ENCODE peak calls at places on chromosomes 3 and 15, in six cellular contexts. One of them, this sample, is unnamed.

GRCh38 chr15:38459480-38459879 is 5.6 kb downstream of the FAM98B start:
- DNase-seq in foreskin fibroblast: no peak
- DNase-seq in astrocyte of the cerebellum: no peak
- DNase-seq in fibroblast of villous mesenchyme: no peak
- DNase-seq in lower lobe of right lung: no peak
- DNase-seq in left ventricle myocardium inferior: no peak
- DNase-seq in this sample: no peak

GRCh38 chr15:63073497-63074172 is 31.1 kb downstream of the TPM1 start:
- DNase-seq in foreskin fibroblast: no peak
- DNase-seq in astrocyte of the cerebellum: no peak
- DNase-seq in fibroblast of villous mesenchyme: peak
- DNase-seq in lower lobe of right lung: no peak
- DNase-seq in left ventricle myocardium inferior: no peak
- DNase-seq in this sample: no peak

GRCh38 chr15:100596792-100597191 is 5.2 kb downstream of the LINS1 start:
- DNase-seq in foreskin fibroblast: no peak
- DNase-seq in astrocyte of the cerebellum: no peak
- DNase-seq in fibroblast of villous mesenchyme: peak
- DNase-seq in lower lobe of right lung: peak
- DNase-seq in left ventricle myocardium inferior: no peak
- DNase-seq in this sample: peak

GRCh38 chr15:84878504-84878903 is 6.0 kb upstream of the SLC28A1 start:
- DNase-seq in foreskin fibroblast: peak
- DNase-seq in astrocyte of the cerebellum: no peak
- DNase-seq in fibroblast of villous mesenchyme: peak
- DNase-seq in lower lobe of right lung: peak
- DNase-seq in left ventricle myocardium inferior: peak
- DNase-seq in this sample: peak

GRCh38 chr15:57892181-57892580 is 173.3 kb downstream of the ALDH1A2 start:
- DNase-seq in foreskin fibroblast: peak
- DNase-seq in astrocyte of the cerebellum: no peak
- DNase-seq in fibroblast of villous mesenchyme: peak
- DNase-seq in lower lobe of right lung: no peak
- DNase-seq in left ventricle myocardium inferior: no peak
- DNase-seq in this sample: peak

GRCh38 chr15:47812436-47813109 is 95.3 kb downstream of the SEMA6D start:
- DNase-seq in foreskin fibroblast: peak
- DNase-seq in astrocyte of the cerebellum: peak
- DNase-seq in fibroblast of villous mesenchyme: peak
- DNase-seq in lower lobe of right lung: no peak
- DNase-seq in left ventricle myocardium inferior: no peak
- DNase-seq in this sample: peak

GRCh38 chr3:63086190-63086589 is 191.9 kb upstream of the SYNPR start:
- DNase-seq in foreskin fibroblast: no peak
- DNase-seq in astrocyte of the cerebellum: no peak
- DNase-seq in fibroblast of villous mesenchyme: no peak
- DNase-seq in lower lobe of right lung: no peak
- DNase-seq in left ventricle myocardium inferior: no peak
- DNase-seq in this sample: no peak

GRCh38 chr15:48625126-48625525 is 20.4 kb downstream of the FBN1 start:
- DNase-seq in foreskin fibroblast: no peak
- DNase-seq in astrocyte of the cerebellum: peak
- DNase-seq in fibroblast of villous mesenchyme: no peak
- DNase-seq in lower lobe of right lung: no peak
- DNase-seq in left ventricle myocardium inferior: no peak
- DNase-seq in this sample: no peak

GRCh38 chr3:71659758-71660666 is 65.2 kb downstream of the EIF4E3 start:
- DNase-seq in foreskin fibroblast: peak
- DNase-seq in astrocyte of the cerebellum: no peak
- DNase-seq in fibroblast of villous mesenchyme: peak
- DNase-seq in lower lobe of right lung: no peak
- DNase-seq in left ventricle myocardium inferior: no peak
- DNase-seq in this sample: no peak

GRCh38 chr15:101167366-101167790 is 84.5 kb downstream of the CHSY1 start:
- DNase-seq in foreskin fibroblast: no peak
- DNase-seq in astrocyte of the cerebellum: no peak
- DNase-seq in fibroblast of villous mesenchyme: peak
- DNase-seq in lower lobe of right lung: no peak
- DNase-seq in left ventricle myocardium inferior: no peak
- DNase-seq in this sample: no peak

GRCh38 chr3:55330355-55330754 is 156.8 kb downstream of the WNT5A start:
- DNase-seq in foreskin fibroblast: peak
- DNase-seq in astrocyte of the cerebellum: peak
- DNase-seq in fibroblast of villous mesenchyme: peak
- DNase-seq in lower lobe of right lung: no peak
- DNase-seq in left ventricle myocardium inferior: no peak
- DNase-seq in this sample: peak

GRCh38 chr3:160220038-160220437 is 5.2 kb upstream of the C3orf80 start:
- DNase-seq in foreskin fibroblast: no peak
- DNase-seq in astrocyte of the cerebellum: no peak
- DNase-seq in fibroblast of villous mesenchyme: no peak
- DNase-seq in lower lobe of right lung: no peak
- DNase-seq in left ventricle myocardium inferior: no peak
- DNase-seq in this sample: no peak

GRCh38 chr3:47715928-47716327 is 65.8 kb downstream of the SMARCC1 start:
- DNase-seq in foreskin fibroblast: peak
- DNase-seq in astrocyte of the cerebellum: peak
- DNase-seq in fibroblast of villous mesenchyme: peak
- DNase-seq in lower lobe of right lung: no peak
- DNase-seq in left ventricle myocardium inferior: no peak
- DNase-seq in this sample: peak

GRCh38 chr3:47239929-47240328 is 42.7 kb downstream of the KIF9 start:
- DNase-seq in foreskin fibroblast: no peak
- DNase-seq in astrocyte of the cerebellum: no peak
- DNase-seq in fibroblast of villous mesenchyme: no peak
- DNase-seq in lower lobe of right lung: peak
- DNase-seq in left ventricle myocardium inferior: no peak
- DNase-seq in this sample: no peak

GRCh38 chr3:61299343-61299742 is 48.1 kb upstream of the FHIT start:
- DNase-seq in foreskin fibroblast: no peak
- DNase-seq in astrocyte of the cerebellum: no peak
- DNase-seq in fibroblast of villous mesenchyme: no peak
- DNase-seq in lower lobe of right lung: no peak
- DNase-seq in left ventricle myocardium inferior: no peak
- DNase-seq in this sample: no peak

GRCh38 chr3:62919784-62920183 is 44.6 kb upstream of the CADPS start:
- DNase-seq in foreskin fibroblast: no peak
- DNase-seq in astrocyte of the cerebellum: no peak
- DNase-seq in fibroblast of villous mesenchyme: no peak
- DNase-seq in lower lobe of right lung: no peak
- DNase-seq in left ventricle myocardium inferior: no peak
- DNase-seq in this sample: no peak

GRCh38 chr3:45545476-45545875 is 49.1 kb upstream of the LIMD1 start:
- DNase-seq in foreskin fibroblast: no peak
- DNase-seq in astrocyte of the cerebellum: no peak
- DNase-seq in fibroblast of villous mesenchyme: no peak
- DNase-seq in lower lobe of right lung: no peak
- DNase-seq in left ventricle myocardium inferior: no peak
- DNase-seq in this sample: peak

GRCh38 chr15:73997986-73998385 is 3.5 kb downstream of the PML start:
- DNase-seq in foreskin fibroblast: no peak
- DNase-seq in astrocyte of the cerebellum: no peak
- DNase-seq in fibroblast of villous mesenchyme: no peak
- DNase-seq in lower lobe of right lung: no peak
- DNase-seq in left ventricle myocardium inferior: no peak
- DNase-seq in this sample: no peak
- H3K4me3 ChIP-seq in foreskin fibroblast: peak
- H3K4me3 ChIP-seq in astrocyte of the cerebellum: no peak
- H3K4me3 ChIP-seq in fibroblast of villous mesenchyme: peak
- H3K4me3 ChIP-seq in lower lobe of right lung: peak
- H3K4me3 ChIP-seq in left ventricle myocardium inferior: peak
- H3K4me3 ChIP-seq in this sample: peak

DNA sequence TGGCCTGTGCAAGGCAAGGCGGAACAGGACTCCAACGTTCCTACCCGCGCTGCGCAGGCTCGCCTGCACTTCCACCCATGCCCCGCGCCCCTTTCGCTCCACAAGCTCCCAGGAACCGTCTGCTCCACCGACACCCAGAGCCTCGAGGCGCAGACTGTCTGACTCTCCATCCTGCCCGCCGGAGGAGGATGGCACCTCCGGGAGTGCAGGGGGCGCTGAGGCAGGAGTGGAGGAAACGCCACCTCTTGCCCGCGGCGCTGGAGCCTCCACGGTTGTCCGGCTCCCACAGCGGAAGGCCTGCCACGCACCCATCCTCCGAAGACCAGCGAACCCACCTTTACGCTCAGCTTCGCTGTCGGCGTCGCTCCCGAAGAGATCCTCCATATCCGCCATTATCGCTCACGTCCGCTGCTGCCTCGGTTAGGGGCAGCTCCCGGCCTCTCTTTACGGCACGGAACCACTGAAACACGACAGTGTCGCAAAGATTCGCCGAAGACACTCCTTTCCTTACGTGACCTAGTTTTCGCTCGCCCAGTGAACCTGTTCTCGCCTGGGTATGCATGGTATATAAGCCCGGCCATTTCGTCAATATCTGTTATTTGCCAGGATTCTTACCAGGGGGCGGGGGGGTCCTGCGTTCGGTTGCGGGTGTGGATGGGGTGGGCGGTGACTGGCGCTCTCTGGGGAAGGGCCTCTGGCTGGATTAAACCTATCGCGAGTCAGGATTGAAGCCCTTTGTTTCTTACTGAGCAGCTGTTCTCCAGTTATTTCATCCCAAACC is at the start of gene LEO1:
- DNase-seq in foreskin fibroblast: peak
- DNase-seq in astrocyte of the cerebellum: peak
- DNase-seq in fibroblast of villous mesenchyme: peak
- DNase-seq in lower lobe of right lung: peak
- DNase-seq in left ventricle myocardium inferior: peak
- DNase-seq in this sample: peak
- TF ChIP-seq CTCF in foreskin fibroblast: peak
- TF ChIP-seq CTCF in astrocyte of the cerebellum: peak
- TF ChIP-seq CTCF in fibroblast of villous mesenchyme: peak
- TF ChIP-seq CTCF in lower lobe of right lung: peak
- TF ChIP-seq CTCF in left ventricle myocardium inferior: peak
- TF ChIP-seq CTCF in this sample: peak

GRCh38 chr3:152245498-152246175 is 23.1 kb upstream of the MBNL1 start:
- DNase-seq in foreskin fibroblast: no peak
- DNase-seq in astrocyte of the cerebellum: no peak
- DNase-seq in fibroblast of villous mesenchyme: no peak
- DNase-seq in lower lobe of right lung: no peak
- DNase-seq in left ventricle myocardium inferior: no peak
- DNase-seq in this sample: no peak
- H3K4me3 ChIP-seq in foreskin fibroblast: no peak
- H3K4me3 ChIP-seq in astrocyte of the cerebellum: no peak
- H3K4me3 ChIP-seq in fibroblast of villous mesenchyme: no peak
- H3K4me3 ChIP-seq in lower lobe of right lung: peak
- H3K4me3 ChIP-seq in left ventricle myocardium inferior: no peak
- H3K4me3 ChIP-seq in this sample: no peak

DNA sequence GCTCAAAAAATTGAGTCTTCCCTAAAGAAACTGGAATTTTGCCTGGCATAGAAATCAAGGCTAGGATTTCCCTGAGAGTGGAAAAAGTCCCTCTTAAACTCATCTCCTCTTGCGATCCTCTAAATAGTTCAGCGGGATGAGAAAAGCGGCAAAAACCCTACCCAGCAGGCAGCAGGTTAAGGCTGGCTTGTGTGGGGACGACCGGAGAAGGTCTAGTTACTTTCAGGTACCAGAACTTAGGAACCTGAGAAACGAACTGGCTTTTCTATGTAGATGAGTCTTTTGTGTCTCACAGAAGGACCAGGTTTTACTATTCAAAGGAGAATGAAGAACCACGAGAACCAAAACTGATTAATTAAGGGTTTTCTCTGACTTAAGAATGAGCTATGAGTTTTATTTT is 523.7 kb upstream of the TGFBR2 start:
- DNase-seq in foreskin fibroblast: no peak
- DNase-seq in astrocyte of the cerebellum: no peak
- DNase-seq in fibroblast of villous mesenchyme: no peak
- DNase-seq in lower lobe of right lung: no peak
- DNase-seq in left ventricle myocardium inferior: no peak
- DNase-seq in this sample: no peak
- TF ChIP-seq CTCF in foreskin fibroblast: no peak
- TF ChIP-seq CTCF in astrocyte of the cerebellum: no peak
- TF ChIP-seq CTCF in fibroblast of villous mesenchyme: no peak
- TF ChIP-seq CTCF in lower lobe of right lung: no peak
- TF ChIP-seq CTCF in left ventricle myocardium inferior: no peak
- TF ChIP-seq CTCF in this sample: no peak

DNA sequence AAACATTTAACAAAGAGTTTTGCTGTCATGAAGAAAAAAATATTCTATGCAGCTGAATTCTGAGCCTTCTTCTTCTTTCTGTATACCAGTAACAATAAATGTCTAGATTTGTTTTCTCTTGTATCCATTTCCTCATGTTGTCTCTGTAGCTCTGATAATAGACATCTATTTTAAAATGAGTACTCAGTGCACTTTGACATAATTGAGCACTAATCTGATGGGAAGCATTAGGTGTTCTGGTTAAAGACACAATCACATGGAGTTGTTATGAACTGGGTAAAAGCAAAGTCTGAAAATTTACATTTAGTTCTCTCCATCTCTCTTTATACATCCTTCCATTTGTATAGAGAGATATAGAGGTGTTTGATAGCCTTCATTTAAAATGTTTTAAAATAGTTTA is 230.0 kb downstream of the BCHE start:
- DNase-seq in foreskin fibroblast: no peak
- DNase-seq in astrocyte of the cerebellum: no peak
- DNase-seq in fibroblast of villous mesenchyme: no peak
- DNase-seq in lower lobe of right lung: no peak
- DNase-seq in left ventricle myocardium inferior: no peak
- DNase-seq in this sample: no peak
- H3K4me3 ChIP-seq in foreskin fibroblast: no peak
- H3K4me3 ChIP-seq in astrocyte of the cerebellum: no peak
- H3K4me3 ChIP-seq in fibroblast of villous mesenchyme: no peak
- H3K4me3 ChIP-seq in lower lobe of right lung: no peak
- H3K4me3 ChIP-seq in left ventricle myocardium inferior: no peak
- H3K4me3 ChIP-seq in this sample: no peak

GRCh38 chr3:53704363-53704725 is 141.9 kb downstream of the CHDH start:
- DNase-seq in foreskin fibroblast: no peak
- DNase-seq in astrocyte of the cerebellum: no peak
- DNase-seq in fibroblast of villous mesenchyme: no peak
- DNase-seq in lower lobe of right lung: no peak
- DNase-seq in left ventricle myocardium inferior: no peak
- DNase-seq in this sample: no peak
- TF ChIP-seq CTCF in foreskin fibroblast: no peak
- TF ChIP-seq CTCF in astrocyte of the cerebellum: no peak
- TF ChIP-seq CTCF in fibroblast of villous mesenchyme: no peak
- TF ChIP-seq CTCF in lower lobe of right lung: no peak
- TF ChIP-seq CTCF in left ventricle myocardium inferior: no peak
- TF ChIP-seq CTCF in this sample: no peak

GRCh38 chr3:41650406-41650805 is 311.5 kb downstream of the ULK4 start:
- DNase-seq in foreskin fibroblast: no peak
- DNase-seq in astrocyte of the cerebellum: no peak
- DNase-seq in fibroblast of villous mesenchyme: no peak
- DNase-seq in lower lobe of right lung: no peak
- DNase-seq in left ventricle myocardium inferior: no peak
- DNase-seq in this sample: no peak
- H3K4me3 ChIP-seq in foreskin fibroblast: no peak
- H3K4me3 ChIP-seq in astrocyte of the cerebellum: no peak
- H3K4me3 ChIP-seq in fibroblast of villous mesenchyme: no peak
- H3K4me3 ChIP-seq in lower lobe of right lung: no peak
- H3K4me3 ChIP-seq in left ventricle myocardium inferior: no peak
- H3K4me3 ChIP-seq in this sample: no peak